ENCODE peak calls at places on chromosomes 7 and 10, in ten cellular contexts. One of them, this sample, is unnamed.

GRCh38 chr10:123175389-123176387 is 21.5 kb downstream of the BUB3 start:
- DNase-seq in thoracic aorta: no peak
- DNase-seq in AG09309: no peak
- DNase-seq in pancreas: no peak
- DNase-seq in cardiac muscle cell: no peak
- DNase-seq in hepatocyte: no peak
- DNase-seq in stomach: no peak
- DNase-seq in left lung: peak
- DNase-seq in fibroblast of lung: no peak
- DNase-seq in uterus: no peak
- DNase-seq in this sample: no peak

GRCh38 chr10:117541405-117541908 is 1.1 kb upstream of the EMX2 start:
- DNase-seq in thoracic aorta: no peak
- DNase-seq in AG09309: no peak
- DNase-seq in pancreas: no peak
- DNase-seq in cardiac muscle cell: no peak
- DNase-seq in hepatocyte: no peak
- DNase-seq in stomach: no peak
- DNase-seq in left lung: no peak
- DNase-seq in fibroblast of lung: peak
- DNase-seq in uterus: peak
- DNase-seq in this sample: no peak

GRCh38 chr10:119538632-119539358 is 3.7 kb downstream of the RGS10 start:
- DNase-seq in thoracic aorta: no peak
- DNase-seq in AG09309: no peak
- DNase-seq in pancreas: no peak
- DNase-seq in cardiac muscle cell: no peak
- DNase-seq in hepatocyte: no peak
- DNase-seq in stomach: no peak
- DNase-seq in left lung: no peak
- DNase-seq in fibroblast of lung: no peak
- DNase-seq in uterus: no peak
- DNase-seq in this sample: peak

GRCh38 chr10:21496285-21497176 is 29.0 kb downstream of the SKIDA1 start:
- DNase-seq in thoracic aorta: no peak
- DNase-seq in AG09309: no peak
- DNase-seq in pancreas: peak
- DNase-seq in cardiac muscle cell: peak
- DNase-seq in hepatocyte: peak
- DNase-seq in stomach: peak
- DNase-seq in left lung: peak
- DNase-seq in fibroblast of lung: peak
- DNase-seq in uterus: no peak
- DNase-seq in this sample: no peak

GRCh38 chr7:141674702-141675101 is 27.3 kb downstream of the DENND11 start:
- DNase-seq in thoracic aorta: no peak
- DNase-seq in AG09309: no peak
- DNase-seq in pancreas: no peak
- DNase-seq in cardiac muscle cell: no peak
- DNase-seq in hepatocyte: no peak
- DNase-seq in stomach: no peak
- DNase-seq in left lung: no peak
- DNase-seq in fibroblast of lung: peak
- DNase-seq in uterus: no peak
- DNase-seq in this sample: no peak

GRCh38 chr10:75451927-75452326 is 20.5 kb downstream of the LRMDA start:
- DNase-seq in thoracic aorta: no peak
- DNase-seq in AG09309: no peak
- DNase-seq in pancreas: no peak
- DNase-seq in cardiac muscle cell: no peak
- DNase-seq in hepatocyte: no peak
- DNase-seq in stomach: no peak
- DNase-seq in left lung: no peak
- DNase-seq in fibroblast of lung: no peak
- DNase-seq in uterus: no peak
- DNase-seq in this sample: no peak

GRCh38 chr7:75734586-75735047 is 4.1 kb downstream of the HIP1 start:
- DNase-seq in thoracic aorta: no peak
- DNase-seq in AG09309: no peak
- DNase-seq in pancreas: no peak
- DNase-seq in cardiac muscle cell: peak
- DNase-seq in hepatocyte: peak
- DNase-seq in stomach: no peak
- DNase-seq in left lung: no peak
- DNase-seq in fibroblast of lung: peak
- DNase-seq in uterus: no peak
- DNase-seq in this sample: no peak

GRCh38 chr10:90579602-90580242 is 278.1 kb downstream of the HTR7 start:
- DNase-seq in thoracic aorta: no peak
- DNase-seq in AG09309: no peak
- DNase-seq in pancreas: no peak
- DNase-seq in cardiac muscle cell: no peak
- DNase-seq in hepatocyte: peak
- DNase-seq in stomach: no peak
- DNase-seq in left lung: no peak
- DNase-seq in fibroblast of lung: peak
- DNase-seq in uterus: no peak
- DNase-seq in this sample: peak

GRCh38 chr10:30812018-30812851 is 182.7 kb upstream of the LYZL2 start:
- DNase-seq in thoracic aorta: no peak
- DNase-seq in AG09309: peak
- DNase-seq in pancreas: no peak
- DNase-seq in cardiac muscle cell: no peak
- DNase-seq in hepatocyte: peak
- DNase-seq in stomach: no peak
- DNase-seq in left lung: no peak
- DNase-seq in fibroblast of lung: peak
- DNase-seq in uterus: peak
- DNase-seq in this sample: no peak

GRCh38 chr7:27201231-27202017 is 1.5 kb upstream of the HOXA13 start:
- DNase-seq in thoracic aorta: no peak
- DNase-seq in AG09309: no peak
- DNase-seq in pancreas: no peak
- DNase-seq in cardiac muscle cell: no peak
- DNase-seq in hepatocyte: no peak
- DNase-seq in stomach: no peak
- DNase-seq in left lung: no peak
- DNase-seq in fibroblast of lung: no peak
- DNase-seq in uterus: no peak
- DNase-seq in this sample: no peak

GRCh38 chr7:27202018-27202740 is 2.3 kb upstream of the HOXA13 start:
- DNase-seq in thoracic aorta: no peak
- DNase-seq in AG09309: no peak
- DNase-seq in pancreas: no peak
- DNase-seq in cardiac muscle cell: no peak
- DNase-seq in hepatocyte: no peak
- DNase-seq in stomach: no peak
- DNase-seq in left lung: peak
- DNase-seq in fibroblast of lung: no peak
- DNase-seq in uterus: no peak
- DNase-seq in this sample: no peak

GRCh38 chr7:27198871-27199801 is 755 bp downstream of the HOXA13 start:
- DNase-seq in thoracic aorta: no peak
- DNase-seq in AG09309: no peak
- DNase-seq in pancreas: peak
- DNase-seq in cardiac muscle cell: no peak
- DNase-seq in hepatocyte: no peak
- DNase-seq in stomach: no peak
- DNase-seq in left lung: peak
- DNase-seq in fibroblast of lung: no peak
- DNase-seq in uterus: no peak
- DNase-seq in this sample: no peak

GRCh38 chr7:27199820-27200760 is at the start of gene HOXA13:
- DNase-seq in thoracic aorta: no peak
- DNase-seq in AG09309: no peak
- DNase-seq in pancreas: peak
- DNase-seq in cardiac muscle cell: peak
- DNase-seq in hepatocyte: peak
- DNase-seq in stomach: no peak
- DNase-seq in left lung: peak
- DNase-seq in fibroblast of lung: no peak
- DNase-seq in uterus: no peak
- DNase-seq in this sample: no peak

DNA sequence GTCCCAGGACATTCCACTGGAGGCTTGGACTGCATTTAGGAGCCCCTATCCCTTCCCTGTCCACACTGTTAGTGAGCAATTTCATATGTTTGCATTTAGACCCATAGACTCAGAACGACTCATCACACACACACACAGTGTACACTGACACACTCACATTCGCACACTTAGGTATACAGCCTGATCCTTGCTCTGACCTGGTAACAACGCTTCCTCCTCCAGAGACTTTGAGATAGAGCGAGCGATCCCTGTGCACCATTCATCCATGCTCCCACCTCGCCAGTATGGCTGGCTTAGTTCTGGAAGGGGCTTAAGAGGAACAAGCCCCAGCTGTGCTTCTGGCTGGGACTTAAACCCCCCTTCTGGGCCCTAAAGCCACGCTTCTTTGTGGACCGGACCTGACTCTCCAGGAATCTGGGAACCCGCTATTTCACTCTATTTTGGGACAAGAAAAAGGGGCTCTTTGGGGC is 905 bp upstream of the HOXA13 start:
- DNase-seq in thoracic aorta: no peak
- DNase-seq in AG09309: no peak
- DNase-seq in pancreas: peak
- DNase-seq in cardiac muscle cell: no peak
- DNase-seq in hepatocyte: no peak
- DNase-seq in stomach: no peak
- DNase-seq in left lung: no peak
- DNase-seq in fibroblast of lung: no peak
- DNase-seq in uterus: no peak
- DNase-seq in this sample: no peak
- H3K4me3 ChIP-seq in thoracic aorta: peak
- H3K4me3 ChIP-seq in AG09309: peak
- H3K4me3 ChIP-seq in pancreas: peak
- H3K4me3 ChIP-seq in cardiac muscle cell: no peak
- H3K4me3 ChIP-seq in hepatocyte: peak
- H3K4me3 ChIP-seq in stomach: no peak
- H3K4me3 ChIP-seq in left lung: no peak
- H3K4me3 ChIP-seq in fibroblast of lung: no peak
- H3K4me3 ChIP-seq in uterus: no peak
- H3K4me3 ChIP-seq in this sample: no peak

DNA sequence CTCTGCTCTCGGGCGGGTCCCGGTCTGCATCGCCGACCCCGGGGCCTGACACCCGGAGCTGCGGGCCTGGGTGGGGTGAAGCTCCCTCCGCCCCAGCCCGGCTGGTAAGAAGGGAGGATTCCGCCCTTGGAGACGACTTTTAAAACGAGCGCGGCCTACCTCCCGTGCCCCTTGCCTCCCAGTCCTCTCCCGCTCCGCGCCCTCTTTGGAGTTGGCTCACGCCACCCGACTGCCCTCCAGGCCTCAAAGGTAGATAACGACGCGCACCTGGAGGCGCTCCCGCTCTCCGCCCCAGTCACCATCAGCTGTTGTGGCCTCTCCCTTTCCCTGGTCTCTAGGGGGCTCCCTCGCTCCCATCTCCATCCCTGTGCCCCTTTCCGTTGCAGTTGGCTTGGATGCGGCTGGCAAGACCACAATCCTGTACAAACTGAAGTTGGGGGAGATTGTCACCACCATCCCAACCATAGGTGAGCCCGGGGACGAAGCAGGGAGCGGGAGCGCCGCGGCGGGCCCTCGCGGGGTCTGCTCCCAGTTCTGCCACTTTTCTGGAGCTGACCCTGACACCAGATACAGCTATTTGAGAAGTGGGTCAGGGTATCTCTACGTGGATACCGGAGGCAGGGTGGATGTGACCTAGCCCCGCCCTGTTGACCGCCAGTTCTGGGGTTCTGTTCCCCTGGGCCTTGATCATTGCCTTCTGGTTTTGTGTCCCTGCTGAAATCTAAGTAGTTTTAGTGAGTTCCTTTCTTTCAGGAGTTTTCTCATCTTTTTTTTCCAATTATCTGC is 679 bp downstream of the ARF5 start:
- DNase-seq in thoracic aorta: no peak
- DNase-seq in AG09309: no peak
- DNase-seq in pancreas: peak
- DNase-seq in cardiac muscle cell: peak
- DNase-seq in hepatocyte: peak
- DNase-seq in stomach: peak
- DNase-seq in left lung: no peak
- DNase-seq in fibroblast of lung: peak
- DNase-seq in uterus: peak
- DNase-seq in this sample: no peak
- TF ChIP-seq CTCF in thoracic aorta: no peak
- TF ChIP-seq CTCF in AG09309: peak
- TF ChIP-seq CTCF in pancreas: no peak
- TF ChIP-seq CTCF in cardiac muscle cell: peak
- TF ChIP-seq CTCF in hepatocyte: peak
- TF ChIP-seq CTCF in stomach: no peak
- TF ChIP-seq CTCF in left lung: no peak
- TF ChIP-seq CTCF in fibroblast of lung: peak
- TF ChIP-seq CTCF in uterus: peak
- TF ChIP-seq CTCF in this sample: peak

GRCh38 chr10:69061305-69062161 is 26.4 kb upstream of the SRGN start:
- DNase-seq in thoracic aorta: no peak
- DNase-seq in AG09309: peak
- DNase-seq in pancreas: no peak
- DNase-seq in cardiac muscle cell: no peak
- DNase-seq in hepatocyte: peak
- DNase-seq in stomach: peak
- DNase-seq in left lung: no peak
- DNase-seq in fibroblast of lung: peak
- DNase-seq in uterus: peak
- DNase-seq in this sample: no peak
- H3K4me3 ChIP-seq in thoracic aorta: peak
- H3K4me3 ChIP-seq in AG09309: peak
- H3K4me3 ChIP-seq in pancreas: peak
- H3K4me3 ChIP-seq in cardiac muscle cell: no peak
- H3K4me3 ChIP-seq in hepatocyte: no peak
- H3K4me3 ChIP-seq in stomach: peak
- H3K4me3 ChIP-seq in left lung: peak
- H3K4me3 ChIP-seq in fibroblast of lung: peak
- H3K4me3 ChIP-seq in uterus: peak
- H3K4me3 ChIP-seq in this sample: no peak

GRCh38 chr7:91784469-91784868 is 96.0 kb downstream of the MTERF1 start:
- DNase-seq in thoracic aorta: no peak
- DNase-seq in AG09309: peak
- DNase-seq in pancreas: no peak
- DNase-seq in cardiac muscle cell: peak
- DNase-seq in hepatocyte: peak
- DNase-seq in stomach: no peak
- DNase-seq in left lung: no peak
- DNase-seq in fibroblast of lung: peak
- DNase-seq in uterus: no peak
- DNase-seq in this sample: peak
- TF ChIP-seq CTCF in thoracic aorta: no peak
- TF ChIP-seq CTCF in AG09309: peak
- TF ChIP-seq CTCF in pancreas: no peak
- TF ChIP-seq CTCF in cardiac muscle cell: peak
- TF ChIP-seq CTCF in hepatocyte: peak
- TF ChIP-seq CTCF in stomach: peak
- TF ChIP-seq CTCF in left lung: no peak
- TF ChIP-seq CTCF in fibroblast of lung: peak
- TF ChIP-seq CTCF in uterus: no peak
- TF ChIP-seq CTCF in this sample: peak

This sample was measured in LNCaP clone FGC.